ENCODE peak calls at places on chromosome 11, in ten cellular contexts. G, D, Q, Y, E, M, L, B, N and W are unnamed samples.

GRCh38 chr11:118660646-118661424 is 18.6 kb downstream of the TREH start:
- DNase-seq in E (no peak), M (peak), L (no peak), Y (no peak), Q (no peak), G (no peak), D (no peak), B (peak), N (no peak), W (peak)

GRCh38 chr11:36499325-36499724 is 10.7 kb downstream of the TRAF6 start:
- DNase-seq in G (no peak), Y (no peak), M (no peak), L (no peak), E (no peak), N (no peak), Q (no peak), D (no peak), B (no peak), W (no peak)

GRCh38 chr11:72114570-72114969 is 2.1 kb upstream of the ANAPC15 start:
- DNase-seq in Q (no peak), L (no peak), N (no peak), E (no peak), D (no peak), B (no peak), Y (no peak), M (no peak), G (no peak), W (no peak)

GRCh38 chr11:111456086-111456858 is 55.9 kb downstream of the BTG4 start:
- DNase-seq in G (no peak), M (no peak), Y (no peak), L (no peak), E (no peak), D (no peak), Q (no peak), B (no peak), N (no peak), W (no peak)

GRCh38 chr11:42819126-42819525 is 492.7 kb upstream of the API5 start:
- DNase-seq in L (no peak), N (no peak), Q (no peak), M (no peak), G (no peak), E (no peak), B (no peak), Y (no peak), D (no peak), W (no peak)

GRCh38 chr11:132685174-132685611 is 847.1 kb downstream of the OPCML start:
- DNase-seq in E (no peak), B (no peak), Y (no peak), M (no peak), G (no peak), L (peak), Q (no peak), D (no peak), N (no peak), W (no peak)

GRCh38 chr11:77198440-77198849 is 70.4 kb downstream of the MYO7A start:
- DNase-seq in G (peak), N (peak), B (no peak), L (no peak), M (peak), Q (no peak), Y (peak), E (no peak), D (no peak), W (peak)

GRCh38 chr11:44939673-44940072 is 11.0 kb downstream of the TP53I11 start:
- DNase-seq in B (no peak), E (no peak), N (no peak), L (no peak), Y (peak), Q (peak), G (no peak), D (no peak), M (no peak), W (no peak)

GRCh38 chr11:117528061-117528780 is 200.6 kb downstream of the CEP164 start:
- DNase-seq in E (no peak), N (no peak), G (no peak), M (no peak), L (no peak), Q (no peak), D (no peak), B (no peak), Y (no peak), W (peak)

GRCh38 chr11:107493117-107493516 is 35.5 kb upstream of the CWF19L2 start:
- DNase-seq in D (no peak), M (no peak), B (no peak), Y (no peak), N (peak), L (no peak), E (no peak), Q (no peak), G (no peak), W (no peak)

GRCh38 chr11:46649180-46649738 is 31.9 kb downstream of the ATG13 start:
- DNase-seq in E (no peak), L (peak), D (no peak), B (no peak), N (peak), Q (no peak), Y (no peak), M (peak), G (no peak), W (no peak)

GRCh38 chr11:117793521-117793920 is 3.5 kb downstream of the DSCAML1 start:
- DNase-seq in Y (no peak), L (no peak), Q (no peak), B (no peak), D (no peak), M (no peak), E (no peak), G (peak), N (no peak), W (no peak)

GRCh38 chr11:35555238-35555887 is 29.9 kb upstream of the PAMR1 start:
- DNase-seq in N (no peak), M (no peak), Q (no peak), B (no peak), G (no peak), Y (no peak), L (no peak), D (no peak), E (no peak), W (no peak)

GRCh38 chr11:92482502-92482901 is 257.9 kb downstream of the FAT3 start:
- DNase-seq in N (no peak), B (no peak), M (no peak), Q (no peak), Y (peak), E (no peak), G (no peak), L (no peak), D (no peak), W (no peak)

GRCh38 chr11:76266701-76267100 is 60.4 kb upstream of the WNT11 start:
- DNase-seq in D (no peak), Y (no peak), Q (no peak), B (no peak), M (no peak), E (no peak), L (no peak), G (no peak), N (no peak), W (no peak)